ENCODE peak calls at places on chromosomes 2 and 18, in four cellular contexts. One of them, this sample, is unnamed.

GRCh38 chr2:196590286-196590685 is 49.2 kb upstream of the CCDC150 start:
- DNase-seq in H54: no peak
- DNase-seq in LoVo: no peak
- DNase-seq in NCI-H1092 treated with DMSO at 0.1 percent for 48 hours: no peak
- DNase-seq in this sample: no peak

GRCh38 chr18:3058328-3059191 is 45.6 kb upstream of the LPIN2 start:
- DNase-seq in H54: no peak
- DNase-seq in LoVo: no peak
- DNase-seq in NCI-H1092 treated with DMSO at 0.1 percent for 48 hours: no peak
- DNase-seq in this sample: peak; percentile 63

GRCh38 chr2:69026026-69026425 is 13.0 kb downstream of the ANTXR1 start:
- DNase-seq in H54: no peak
- DNase-seq in LoVo: peak; percentile 39
- DNase-seq in NCI-H1092 treated with DMSO at 0.1 percent for 48 hours: peak; percentile 15
- DNase-seq in this sample: peak; percentile 21

GRCh38 chr2:181916726-181917377 is 25.3 kb downstream of the ITPRID2 start:
- DNase-seq in H54: no peak
- DNase-seq in LoVo: no peak
- DNase-seq in NCI-H1092 treated with DMSO at 0.1 percent for 48 hours: no peak
- DNase-seq in this sample: no peak

GRCh38 chr2:229669841-229670240 is 44.5 kb downstream of the DNER start:
- DNase-seq in H54: no peak
- DNase-seq in LoVo: no peak
- DNase-seq in NCI-H1092 treated with DMSO at 0.1 percent for 48 hours: no peak
- DNase-seq in this sample: no peak

GRCh38 chr2:179239194-179239593 is 25.4 kb downstream of the SESTD1 start:
- DNase-seq in H54: no peak
- DNase-seq in LoVo: peak; percentile 80
- DNase-seq in NCI-H1092 treated with DMSO at 0.1 percent for 48 hours: no peak
- DNase-seq in this sample: no peak

GRCh38 chr18:6546229-6546628 is 131.5 kb upstream of the L3MBTL4 start:
- DNase-seq in H54: no peak
- DNase-seq in LoVo: no peak
- DNase-seq in NCI-H1092 treated with DMSO at 0.1 percent for 48 hours: no peak
- DNase-seq in this sample: no peak

GRCh38 chr2:219498280-219499057 is at the start of gene GMPPA:
- DNase-seq in H54: peak; percentile 99
- DNase-seq in LoVo: peak; percentile 98
- DNase-seq in NCI-H1092 treated with DMSO at 0.1 percent for 48 hours: peak; percentile 93
- DNase-seq in this sample: peak; percentile 97

GRCh38 chr2:100241236-100241635 is 81.1 kb downstream of the LONRF2 start:
- DNase-seq in H54: no peak
- DNase-seq in LoVo: no peak
- DNase-seq in NCI-H1092 treated with DMSO at 0.1 percent for 48 hours: no peak
- DNase-seq in this sample: no peak

This sample was measured in T47D.